ENCODE peak calls at places on chromosomes 3 and 15, in six cellular contexts. One of them, this sample, is unnamed.

GRCh38 chr3:44326035-44326434 is 12.5 kb upstream of the TCAIM start:
- DNase-seq in NCI-H2081: no peak
- DNase-seq in activated naive CD8-positive, alpha-beta T cell treated with anti-CD3 and anti-CD28 coated beads, Interleukin-2, amount 50 U/mL, for 24 hours: no peak
- DNase-seq in NCI-H748 treated with DMSO at 0.1 percent for 48 hours: no peak
- DNase-seq in left cardiac atrium: no peak
- DNase-seq in fibroblast of the aortic adventitia: peak
- DNase-seq in this sample: no peak

GRCh38 chr15:45588199-45588910 is 1.2 kb downstream of the BLOC1S6 start:
- DNase-seq in NCI-H2081: no peak
- DNase-seq in activated naive CD8-positive, alpha-beta T cell treated with anti-CD3 and anti-CD28 coated beads, Interleukin-2, amount 50 U/mL, for 24 hours: no peak
- DNase-seq in NCI-H748 treated with DMSO at 0.1 percent for 48 hours: no peak
- DNase-seq in left cardiac atrium: no peak
- DNase-seq in fibroblast of the aortic adventitia: peak
- DNase-seq in this sample: no peak

GRCh38 chr3:175005881-175006280 is 146.7 kb downstream of the NAALADL2 start:
- DNase-seq in NCI-H2081: no peak
- DNase-seq in activated naive CD8-positive, alpha-beta T cell treated with anti-CD3 and anti-CD28 coated beads, Interleukin-2, amount 50 U/mL, for 24 hours: no peak
- DNase-seq in NCI-H748 treated with DMSO at 0.1 percent for 48 hours: no peak
- DNase-seq in left cardiac atrium: no peak
- DNase-seq in fibroblast of the aortic adventitia: no peak
- DNase-seq in this sample: no peak

GRCh38 chr3:17894434-17895060 is 152.1 kb upstream of the TBC1D5 start:
- DNase-seq in NCI-H2081: peak
- DNase-seq in activated naive CD8-positive, alpha-beta T cell treated with anti-CD3 and anti-CD28 coated beads, Interleukin-2, amount 50 U/mL, for 24 hours: peak
- DNase-seq in NCI-H748 treated with DMSO at 0.1 percent for 48 hours: peak
- DNase-seq in left cardiac atrium: no peak
- DNase-seq in fibroblast of the aortic adventitia: peak
- DNase-seq in this sample: peak

GRCh38 chr3:66376568-66376967 is 124.3 kb downstream of the LRIG1 start:
- DNase-seq in NCI-H2081: no peak
- DNase-seq in activated naive CD8-positive, alpha-beta T cell treated with anti-CD3 and anti-CD28 coated beads, Interleukin-2, amount 50 U/mL, for 24 hours: no peak
- DNase-seq in NCI-H748 treated with DMSO at 0.1 percent for 48 hours: no peak
- DNase-seq in left cardiac atrium: no peak
- DNase-seq in fibroblast of the aortic adventitia: peak
- DNase-seq in this sample: no peak

GRCh38 chr15:61050844-61051569 is 178.1 kb downstream of the RORA start:
- DNase-seq in NCI-H2081: no peak
- DNase-seq in activated naive CD8-positive, alpha-beta T cell treated with anti-CD3 and anti-CD28 coated beads, Interleukin-2, amount 50 U/mL, for 24 hours: no peak
- DNase-seq in NCI-H748 treated with DMSO at 0.1 percent for 48 hours: no peak
- DNase-seq in left cardiac atrium: no peak
- DNase-seq in fibroblast of the aortic adventitia: no peak
- DNase-seq in this sample: no peak

GRCh38 chr3:133972156-133972555 is 57.6 kb downstream of the SLCO2A1 start:
- DNase-seq in NCI-H2081: no peak
- DNase-seq in activated naive CD8-positive, alpha-beta T cell treated with anti-CD3 and anti-CD28 coated beads, Interleukin-2, amount 50 U/mL, for 24 hours: no peak
- DNase-seq in NCI-H748 treated with DMSO at 0.1 percent for 48 hours: no peak
- DNase-seq in left cardiac atrium: no peak
- DNase-seq in fibroblast of the aortic adventitia: no peak
- DNase-seq in this sample: no peak

GRCh38 chr3:114420072-114420471 is 126.2 kb downstream of the TIGIT start:
- DNase-seq in NCI-H2081: no peak
- DNase-seq in activated naive CD8-positive, alpha-beta T cell treated with anti-CD3 and anti-CD28 coated beads, Interleukin-2, amount 50 U/mL, for 24 hours: no peak
- DNase-seq in NCI-H748 treated with DMSO at 0.1 percent for 48 hours: no peak
- DNase-seq in left cardiac atrium: no peak
- DNase-seq in fibroblast of the aortic adventitia: no peak
- DNase-seq in this sample: no peak

GRCh38 chr15:39979606-39980005 is 45.7 kb downstream of the EIF2AK4 start:
- DNase-seq in NCI-H2081: no peak
- DNase-seq in activated naive CD8-positive, alpha-beta T cell treated with anti-CD3 and anti-CD28 coated beads, Interleukin-2, amount 50 U/mL, for 24 hours: no peak
- DNase-seq in NCI-H748 treated with DMSO at 0.1 percent for 48 hours: no peak
- DNase-seq in left cardiac atrium: no peak
- DNase-seq in fibroblast of the aortic adventitia: peak
- DNase-seq in this sample: no peak

GRCh38 chr3:42398080-42398479 is 12.3 kb downstream of the LYZL4 start:
- DNase-seq in NCI-H2081: no peak
- DNase-seq in activated naive CD8-positive, alpha-beta T cell treated with anti-CD3 and anti-CD28 coated beads, Interleukin-2, amount 50 U/mL, for 24 hours: no peak
- DNase-seq in NCI-H748 treated with DMSO at 0.1 percent for 48 hours: no peak
- DNase-seq in left cardiac atrium: no peak
- DNase-seq in fibroblast of the aortic adventitia: no peak
- DNase-seq in this sample: no peak

GRCh38 chr15:70722266-70723123 is 40.9 kb downstream of the UACA start:
- DNase-seq in NCI-H2081: peak
- DNase-seq in activated naive CD8-positive, alpha-beta T cell treated with anti-CD3 and anti-CD28 coated beads, Interleukin-2, amount 50 U/mL, for 24 hours: no peak
- DNase-seq in NCI-H748 treated with DMSO at 0.1 percent for 48 hours: peak
- DNase-seq in left cardiac atrium: no peak
- DNase-seq in fibroblast of the aortic adventitia: peak
- DNase-seq in this sample: no peak

GRCh38 chr15:79985571-79985970 is 14.6 kb upstream of the BCL2A1 start:
- DNase-seq in NCI-H2081: no peak
- DNase-seq in activated naive CD8-positive, alpha-beta T cell treated with anti-CD3 and anti-CD28 coated beads, Interleukin-2, amount 50 U/mL, for 24 hours: no peak
- DNase-seq in NCI-H748 treated with DMSO at 0.1 percent for 48 hours: no peak
- DNase-seq in left cardiac atrium: no peak
- DNase-seq in fibroblast of the aortic adventitia: no peak
- DNase-seq in this sample: no peak

GRCh38 chr15:51198701-51199253 is 104.1 kb upstream of the TNFAIP8L3 start:
- DNase-seq in NCI-H2081: no peak
- DNase-seq in activated naive CD8-positive, alpha-beta T cell treated with anti-CD3 and anti-CD28 coated beads, Interleukin-2, amount 50 U/mL, for 24 hours: no peak
- DNase-seq in NCI-H748 treated with DMSO at 0.1 percent for 48 hours: no peak
- DNase-seq in left cardiac atrium: no peak
- DNase-seq in fibroblast of the aortic adventitia: no peak
- DNase-seq in this sample: no peak

GRCh38 chr3:58222161-58222724 is 11.5 kb upstream of the DNASE1L3 start:
- DNase-seq in NCI-H2081: no peak
- DNase-seq in activated naive CD8-positive, alpha-beta T cell treated with anti-CD3 and anti-CD28 coated beads, Interleukin-2, amount 50 U/mL, for 24 hours: no peak
- DNase-seq in NCI-H748 treated with DMSO at 0.1 percent for 48 hours: no peak
- DNase-seq in left cardiac atrium: no peak
- DNase-seq in fibroblast of the aortic adventitia: no peak
- DNase-seq in this sample: peak

GRCh38 chr3:15808679-15809078 is 10.9 kb upstream of the ANKRD28 start:
- DNase-seq in NCI-H2081: no peak
- DNase-seq in activated naive CD8-positive, alpha-beta T cell treated with anti-CD3 and anti-CD28 coated beads, Interleukin-2, amount 50 U/mL, for 24 hours: no peak
- DNase-seq in NCI-H748 treated with DMSO at 0.1 percent for 48 hours: no peak
- DNase-seq in left cardiac atrium: no peak
- DNase-seq in fibroblast of the aortic adventitia: no peak
- DNase-seq in this sample: no peak

GRCh38 chr3:50649451-50649931 is 25.2 kb upstream of the DOCK3 start:
- DNase-seq in NCI-H2081: no peak
- DNase-seq in activated naive CD8-positive, alpha-beta T cell treated with anti-CD3 and anti-CD28 coated beads, Interleukin-2, amount 50 U/mL, for 24 hours: no peak
- DNase-seq in NCI-H748 treated with DMSO at 0.1 percent for 48 hours: no peak
- DNase-seq in left cardiac atrium: peak
- DNase-seq in fibroblast of the aortic adventitia: no peak
- DNase-seq in this sample: no peak

GRCh38 chr3:14946749-14947104 is 656 bp upstream of the NR2C2 start:
- DNase-seq in NCI-H2081: no peak
- DNase-seq in activated naive CD8-positive, alpha-beta T cell treated with anti-CD3 and anti-CD28 coated beads, Interleukin-2, amount 50 U/mL, for 24 hours: no peak
- DNase-seq in NCI-H748 treated with DMSO at 0.1 percent for 48 hours: no peak
- DNase-seq in left cardiac atrium: no peak
- DNase-seq in fibroblast of the aortic adventitia: peak
- DNase-seq in this sample: no peak

GRCh38 chr15:73956276-73957086 is 30.2 kb downstream of the LOXL1 start:
- DNase-seq in NCI-H2081: no peak
- DNase-seq in activated naive CD8-positive, alpha-beta T cell treated with anti-CD3 and anti-CD28 coated beads, Interleukin-2, amount 50 U/mL, for 24 hours: no peak
- DNase-seq in NCI-H748 treated with DMSO at 0.1 percent for 48 hours: no peak
- DNase-seq in left cardiac atrium: peak
- DNase-seq in fibroblast of the aortic adventitia: peak
- DNase-seq in this sample: no peak

GRCh38 chr15:39230917-39231285 is 350.0 kb upstream of the THBS1 start:
- DNase-seq in NCI-H2081: no peak
- DNase-seq in activated naive CD8-positive, alpha-beta T cell treated with anti-CD3 and anti-CD28 coated beads, Interleukin-2, amount 50 U/mL, for 24 hours: no peak
- DNase-seq in NCI-H748 treated with DMSO at 0.1 percent for 48 hours: no peak
- DNase-seq in left cardiac atrium: no peak
- DNase-seq in fibroblast of the aortic adventitia: no peak
- DNase-seq in this sample: no peak

GRCh38 chr3:191774485-191774884 is 313.5 kb downstream of the PYDC2 start:
- DNase-seq in NCI-H2081: no peak
- DNase-seq in activated naive CD8-positive, alpha-beta T cell treated with anti-CD3 and anti-CD28 coated beads, Interleukin-2, amount 50 U/mL, for 24 hours: no peak
- DNase-seq in NCI-H748 treated with DMSO at 0.1 percent for 48 hours: no peak
- DNase-seq in left cardiac atrium: no peak
- DNase-seq in fibroblast of the aortic adventitia: peak
- DNase-seq in this sample: peak

GRCh38 chr15:31328425-31328998 is 1.9 kb downstream of the KLF13 start:
- DNase-seq in NCI-H2081: no peak
- DNase-seq in activated naive CD8-positive, alpha-beta T cell treated with anti-CD3 and anti-CD28 coated beads, Interleukin-2, amount 50 U/mL, for 24 hours: peak
- DNase-seq in NCI-H748 treated with DMSO at 0.1 percent for 48 hours: no peak
- DNase-seq in left cardiac atrium: no peak
- DNase-seq in fibroblast of the aortic adventitia: no peak
- DNase-seq in this sample: peak

GRCh38 chr3:29827756-29828155 is 546.9 kb downstream of the RBMS3 start:
- DNase-seq in NCI-H2081: no peak
- DNase-seq in activated naive CD8-positive, alpha-beta T cell treated with anti-CD3 and anti-CD28 coated beads, Interleukin-2, amount 50 U/mL, for 24 hours: no peak
- DNase-seq in NCI-H748 treated with DMSO at 0.1 percent for 48 hours: no peak
- DNase-seq in left cardiac atrium: no peak
- DNase-seq in fibroblast of the aortic adventitia: peak
- DNase-seq in this sample: no peak

GRCh38 chr3:181847276-181847675 is 135.6 kb downstream of the SOX2 start:
- DNase-seq in NCI-H2081: no peak
- DNase-seq in activated naive CD8-positive, alpha-beta T cell treated with anti-CD3 and anti-CD28 coated beads, Interleukin-2, amount 50 U/mL, for 24 hours: no peak
- DNase-seq in NCI-H748 treated with DMSO at 0.1 percent for 48 hours: no peak
- DNase-seq in left cardiac atrium: no peak
- DNase-seq in fibroblast of the aortic adventitia: no peak
- DNase-seq in this sample: no peak

GRCh38 chr15:85540085-85540797 is 159.8 kb downstream of the AKAP13 start:
- DNase-seq in NCI-H2081: no peak
- DNase-seq in activated naive CD8-positive, alpha-beta T cell treated with anti-CD3 and anti-CD28 coated beads, Interleukin-2, amount 50 U/mL, for 24 hours: no peak
- DNase-seq in NCI-H748 treated with DMSO at 0.1 percent for 48 hours: no peak
- DNase-seq in left cardiac atrium: no peak
- DNase-seq in fibroblast of the aortic adventitia: no peak
- DNase-seq in this sample: no peak

GRCh38 chr3:149010504-149010951 is 19.2 kb downstream of the GYG1 start:
- DNase-seq in NCI-H2081: no peak
- DNase-seq in activated naive CD8-positive, alpha-beta T cell treated with anti-CD3 and anti-CD28 coated beads, Interleukin-2, amount 50 U/mL, for 24 hours: no peak
- DNase-seq in NCI-H748 treated with DMSO at 0.1 percent for 48 hours: no peak
- DNase-seq in left cardiac atrium: no peak
- DNase-seq in fibroblast of the aortic adventitia: peak
- DNase-seq in this sample: no peak

GRCh38 chr3:134333522-134334181 is 40.6 kb downstream of the AMOTL2 start:
- DNase-seq in NCI-H2081: no peak
- DNase-seq in activated naive CD8-positive, alpha-beta T cell treated with anti-CD3 and anti-CD28 coated beads, Interleukin-2, amount 50 U/mL, for 24 hours: no peak
- DNase-seq in NCI-H748 treated with DMSO at 0.1 percent for 48 hours: peak
- DNase-seq in left cardiac atrium: no peak
- DNase-seq in fibroblast of the aortic adventitia: peak
- DNase-seq in this sample: peak

GRCh38 chr15:40911139-40911538 is 16.9 kb downstream of the VPS18 start:
- DNase-seq in NCI-H2081: no peak
- DNase-seq in activated naive CD8-positive, alpha-beta T cell treated with anti-CD3 and anti-CD28 coated beads, Interleukin-2, amount 50 U/mL, for 24 hours: no peak
- DNase-seq in NCI-H748 treated with DMSO at 0.1 percent for 48 hours: no peak
- DNase-seq in left cardiac atrium: no peak
- DNase-seq in fibroblast of the aortic adventitia: no peak
- DNase-seq in this sample: peak

GRCh38 chr3:13426591-13426990 is 6.5 kb upstream of the NUP210 start:
- DNase-seq in NCI-H2081: no peak
- DNase-seq in activated naive CD8-positive, alpha-beta T cell treated with anti-CD3 and anti-CD28 coated beads, Interleukin-2, amount 50 U/mL, for 24 hours: no peak
- DNase-seq in NCI-H748 treated with DMSO at 0.1 percent for 48 hours: no peak
- DNase-seq in left cardiac atrium: no peak
- DNase-seq in fibroblast of the aortic adventitia: no peak
- DNase-seq in this sample: no peak

GRCh38 chr15:78979456-78980320 is 34.8 kb upstream of the CTSH start:
- DNase-seq in NCI-H2081: peak
- DNase-seq in activated naive CD8-positive, alpha-beta T cell treated with anti-CD3 and anti-CD28 coated beads, Interleukin-2, amount 50 U/mL, for 24 hours: peak
- DNase-seq in NCI-H748 treated with DMSO at 0.1 percent for 48 hours: peak
- DNase-seq in left cardiac atrium: peak
- DNase-seq in fibroblast of the aortic adventitia: peak
- DNase-seq in this sample: peak

GRCh38 chr15:63715818-63716217 is 117.9 kb downstream of the HERC1 start:
- DNase-seq in NCI-H2081: no peak
- DNase-seq in activated naive CD8-positive, alpha-beta T cell treated with anti-CD3 and anti-CD28 coated beads, Interleukin-2, amount 50 U/mL, for 24 hours: no peak
- DNase-seq in NCI-H748 treated with DMSO at 0.1 percent for 48 hours: no peak
- DNase-seq in left cardiac atrium: no peak
- DNase-seq in fibroblast of the aortic adventitia: no peak
- DNase-seq in this sample: no peak

GRCh38 chr3:29065211-29065785 is 215.6 kb upstream of the RBMS3 start:
- DNase-seq in NCI-H2081: peak
- DNase-seq in activated naive CD8-positive, alpha-beta T cell treated with anti-CD3 and anti-CD28 coated beads, Interleukin-2, amount 50 U/mL, for 24 hours: no peak
- DNase-seq in NCI-H748 treated with DMSO at 0.1 percent for 48 hours: peak
- DNase-seq in left cardiac atrium: peak
- DNase-seq in fibroblast of the aortic adventitia: peak
- DNase-seq in this sample: peak